ENCODE peak calls at places on chromosomes 12 and 14, in ten cellular contexts. One of them, this sample, is unnamed.
A peak's percentile ranks its signal among the peaks of the same experiment; 100 is the strongest.

GRCh38 chr12:52380271-52380694 is 5.2 kb downstream of the KRT84 start:
- DNase-seq in CD4-positive, alpha-beta memory T cell: no peak
- DNase-seq in amniotic epithelial cell: peak; percentile 35
- DNase-seq in CD4-positive, CD25-positive, alpha-beta regulatory T cell: no peak
- DNase-seq in EH: peak; percentile 52
- DNase-seq in NCI-H1694: no peak
- DNase-seq in GM23248: peak; percentile 57
- DNase-seq in stimulated activated CD4-positive, alpha-beta T cell treated with anti-CD3 and anti-CD28 coated beads, TNF-alpha, amount 100 ng/mL, for 1 hour: no peak
- DNase-seq in ELR: peak; percentile 43
- DNase-seq in HEK293T: peak; percentile 17
- DNase-seq in this sample: peak; percentile 44

GRCh38 chr14:104519721-104520120 is 59.8 kb upstream of the C14orf180 start:
- DNase-seq in NCI-H1694: no peak
- DNase-seq in HEK293T: no peak
- DNase-seq in EH: no peak
- DNase-seq in CD4-positive, CD25-positive, alpha-beta regulatory T cell: no peak
- DNase-seq in ELR: no peak
- DNase-seq in amniotic epithelial cell: no peak
- DNase-seq in stimulated activated CD4-positive, alpha-beta T cell treated with anti-CD3 and anti-CD28 coated beads, TNF-alpha, amount 100 ng/mL, for 1 hour: no peak
- DNase-seq in CD4-positive, alpha-beta memory T cell: no peak
- DNase-seq in GM23248: no peak
- DNase-seq in this sample: no peak

GRCh38 chr14:64350091-64350490 is 38.1 kb upstream of the MTHFD1 start:
- DNase-seq in amniotic epithelial cell: no peak
- DNase-seq in EH: no peak
- DNase-seq in ELR: no peak
- DNase-seq in HEK293T: no peak
- DNase-seq in NCI-H1694: no peak
- DNase-seq in stimulated activated CD4-positive, alpha-beta T cell treated with anti-CD3 and anti-CD28 coated beads, TNF-alpha, amount 100 ng/mL, for 1 hour: no peak
- DNase-seq in GM23248: no peak
- DNase-seq in CD4-positive, CD25-positive, alpha-beta regulatory T cell: no peak
- DNase-seq in CD4-positive, alpha-beta memory T cell: no peak
- DNase-seq in this sample: no peak

GRCh38 chr14:21308479-21309237 is 28.8 kb downstream of the RPGRIP1 start:
- DNase-seq in amniotic epithelial cell: peak; percentile 90
- DNase-seq in ELR: peak; percentile 72
- DNase-seq in HEK293T: peak; percentile 67
- DNase-seq in EH: peak; percentile 57
- DNase-seq in NCI-H1694: no peak
- DNase-seq in GM23248: peak; percentile 58
- DNase-seq in stimulated activated CD4-positive, alpha-beta T cell treated with anti-CD3 and anti-CD28 coated beads, TNF-alpha, amount 100 ng/mL, for 1 hour: peak; percentile 64
- DNase-seq in CD4-positive, CD25-positive, alpha-beta regulatory T cell: peak; percentile 78
- DNase-seq in CD4-positive, alpha-beta memory T cell: peak; percentile 87
- DNase-seq in this sample: peak; percentile 86

GRCh38 chr12:108313609-108314331 is 25.3 kb downstream of the CMKLR1 start:
- DNase-seq in stimulated activated CD4-positive, alpha-beta T cell treated with anti-CD3 and anti-CD28 coated beads, TNF-alpha, amount 100 ng/mL, for 1 hour: no peak
- DNase-seq in HEK293T: no peak
- DNase-seq in amniotic epithelial cell: no peak
- DNase-seq in CD4-positive, CD25-positive, alpha-beta regulatory T cell: no peak
- DNase-seq in ELR: no peak
- DNase-seq in GM23248: no peak
- DNase-seq in NCI-H1694: no peak
- DNase-seq in EH: peak; percentile 9
- DNase-seq in CD4-positive, alpha-beta memory T cell: no peak
- DNase-seq in this sample: peak; percentile 39

GRCh38 chr12:6438345-6438744 is 6.4 kb upstream of the CD27 start:
- DNase-seq in ELR: no peak
- DNase-seq in CD4-positive, alpha-beta memory T cell: no peak
- DNase-seq in GM23248: no peak
- DNase-seq in stimulated activated CD4-positive, alpha-beta T cell treated with anti-CD3 and anti-CD28 coated beads, TNF-alpha, amount 100 ng/mL, for 1 hour: no peak
- DNase-seq in EH: no peak
- DNase-seq in NCI-H1694: no peak
- DNase-seq in HEK293T: no peak
- DNase-seq in CD4-positive, CD25-positive, alpha-beta regulatory T cell: no peak
- DNase-seq in amniotic epithelial cell: no peak
- DNase-seq in this sample: no peak

GRCh38 chr12:32178341-32179010 is 71.8 kb downstream of the BICD1 start:
- DNase-seq in NCI-H1694: no peak
- DNase-seq in HEK293T: no peak
- DNase-seq in GM23248: no peak
- DNase-seq in stimulated activated CD4-positive, alpha-beta T cell treated with anti-CD3 and anti-CD28 coated beads, TNF-alpha, amount 100 ng/mL, for 1 hour: no peak
- DNase-seq in EH: no peak
- DNase-seq in ELR: no peak
- DNase-seq in amniotic epithelial cell: no peak
- DNase-seq in CD4-positive, CD25-positive, alpha-beta regulatory T cell: no peak
- DNase-seq in CD4-positive, alpha-beta memory T cell: no peak
- DNase-seq in this sample: no peak

GRCh38 chr12:2080604-2081003 is 27.8 kb downstream of the CACNA1C start:
- DNase-seq in CD4-positive, CD25-positive, alpha-beta regulatory T cell: no peak
- DNase-seq in NCI-H1694: no peak
- DNase-seq in HEK293T: no peak
- DNase-seq in stimulated activated CD4-positive, alpha-beta T cell treated with anti-CD3 and anti-CD28 coated beads, TNF-alpha, amount 100 ng/mL, for 1 hour: no peak
- DNase-seq in GM23248: no peak
- DNase-seq in ELR: no peak
- DNase-seq in amniotic epithelial cell: no peak
- DNase-seq in CD4-positive, alpha-beta memory T cell: no peak
- DNase-seq in EH: no peak
- DNase-seq in this sample: no peak

GRCh38 chr14:83744901-83745300 is 1785.0 kb upstream of the FLRT2 start:
- DNase-seq in EH: no peak
- DNase-seq in NCI-H1694: no peak
- DNase-seq in ELR: no peak
- DNase-seq in GM23248: no peak
- DNase-seq in amniotic epithelial cell: no peak
- DNase-seq in CD4-positive, CD25-positive, alpha-beta regulatory T cell: no peak
- DNase-seq in CD4-positive, alpha-beta memory T cell: no peak
- DNase-seq in HEK293T: no peak
- DNase-seq in stimulated activated CD4-positive, alpha-beta T cell treated with anti-CD3 and anti-CD28 coated beads, TNF-alpha, amount 100 ng/mL, for 1 hour: no peak
- DNase-seq in this sample: peak; percentile 33

GRCh38 chr14:99255621-99256482 is 16.1 kb downstream of the BCL11B start:
- DNase-seq in amniotic epithelial cell: no peak
- DNase-seq in CD4-positive, alpha-beta memory T cell: no peak
- DNase-seq in HEK293T: no peak
- DNase-seq in stimulated activated CD4-positive, alpha-beta T cell treated with anti-CD3 and anti-CD28 coated beads, TNF-alpha, amount 100 ng/mL, for 1 hour: no peak
- DNase-seq in GM23248: no peak
- DNase-seq in CD4-positive, CD25-positive, alpha-beta regulatory T cell: peak; percentile 15
- DNase-seq in NCI-H1694: no peak
- DNase-seq in EH: no peak
- DNase-seq in ELR: no peak
- DNase-seq in this sample: no peak

GRCh38 chr12:124709722-124710656 is 142.6 kb upstream of the NCOR2 start:
- DNase-seq in CD4-positive, alpha-beta memory T cell: no peak
- DNase-seq in GM23248: peak; percentile 81
- DNase-seq in EH: peak; percentile 95
- DNase-seq in ELR: peak; percentile 59
- DNase-seq in amniotic epithelial cell: peak; percentile 84
- DNase-seq in stimulated activated CD4-positive, alpha-beta T cell treated with anti-CD3 and anti-CD28 coated beads, TNF-alpha, amount 100 ng/mL, for 1 hour: no peak
- DNase-seq in NCI-H1694: no peak
- DNase-seq in HEK293T: no peak
- DNase-seq in CD4-positive, CD25-positive, alpha-beta regulatory T cell: no peak
- DNase-seq in this sample: no peak

GRCh38 chr14:61461808-61462275 is 140.5 kb downstream of the PRKCH start:
- DNase-seq in amniotic epithelial cell: peak; percentile 83
- DNase-seq in ELR: peak; percentile 82
- DNase-seq in CD4-positive, CD25-positive, alpha-beta regulatory T cell: peak; percentile 66
- DNase-seq in CD4-positive, alpha-beta memory T cell: peak; percentile 70
- DNase-seq in HEK293T: peak; percentile 67
- DNase-seq in stimulated activated CD4-positive, alpha-beta T cell treated with anti-CD3 and anti-CD28 coated beads, TNF-alpha, amount 100 ng/mL, for 1 hour: no peak
- DNase-seq in EH: peak; percentile 81
- DNase-seq in GM23248: peak; percentile 79
- DNase-seq in NCI-H1694: peak; percentile 92
- DNase-seq in this sample: peak; percentile 82

GRCh38 chr12:16399110-16399509 is 51.7 kb downstream of the MGST1 start:
- DNase-seq in CD4-positive, alpha-beta memory T cell: no peak
- DNase-seq in amniotic epithelial cell: no peak
- DNase-seq in stimulated activated CD4-positive, alpha-beta T cell treated with anti-CD3 and anti-CD28 coated beads, TNF-alpha, amount 100 ng/mL, for 1 hour: no peak
- DNase-seq in NCI-H1694: no peak
- DNase-seq in ELR: no peak
- DNase-seq in HEK293T: no peak
- DNase-seq in EH: no peak
- DNase-seq in GM23248: no peak
- DNase-seq in CD4-positive, CD25-positive, alpha-beta regulatory T cell: no peak
- DNase-seq in this sample: no peak